ENCODE peak calls at places on chromosome 15, in five cellular contexts. C is HCT116, X is A549, Z is SK-N-SH, A is K562. K is an unnamed sample.

GRCh38 chr15:34341922-34342736 is 807 bp downstream of the NOP10 start:
- DNase-seq in C (no peak), X (no peak), Z (no peak), A (no peak), K (no peak)

GRCh38 chr15:38860253-38860652 is 295.6 kb upstream of the RASGRP1 start:
- DNase-seq in C (no peak), X (no peak), Z (no peak), A (no peak), K (no peak)

GRCh38 chr15:70095387-70096214 is 2.1 kb downstream of the TLE3 start:
- DNase-seq in C (no peak), X (no peak), Z (peak; percentile 75), A (peak; percentile 57), K (no peak)

GRCh38 chr15:90581771-90582471 is 52.2 kb downstream of the CRTC3 start:
- DNase-seq in C (no peak), X (no peak), Z (no peak), A (no peak), K (no peak)

GRCh38 chr15:94083467-94083991 is 147.8 kb upstream of the MCTP2 start:
- DNase-seq in C (no peak), X (no peak), Z (no peak), A (no peak), K (no peak)

GRCh38 chr15:77421370-77421700 is 647 bp downstream of the HMG20A start:
- DNase-seq in C (no peak), X (peak; percentile 28), Z (peak; percentile 7), A (no peak), K (no peak)

GRCh38 chr15:76274226-76274625 is 37.0 kb downstream of the ETFA start:
- DNase-seq in C (no peak), X (no peak), Z (no peak), A (no peak), K (no peak)

GRCh38 chr15:87672309-87672897 is 584.1 kb downstream of the NTRK3 start:
- DNase-seq in C (no peak), X (peak; percentile 28), Z (peak; percentile 27), A (peak; percentile 31), K (no peak)

GRCh38 chr15:31083394-31083790 is 18.1 kb downstream of the TRPM1 start:
- DNase-seq in C (no peak), X (no peak), Z (peak; percentile 54), A (no peak), K (no peak)

GRCh38 chr15:38620851-38621594 is 56.4 kb upstream of the RASGRP1 start:
- DNase-seq in C (no peak), X (no peak), Z (no peak), A (no peak), K (no peak)

GRCh38 chr15:70584838-70585706 is 178.3 kb downstream of the UACA start:
- DNase-seq in C (peak; percentile 38), X (peak; percentile 77), Z (peak; percentile 74), A (no peak), K (no peak)

GRCh38 chr15:91473894-91474293 is 373.8 kb downstream of the SV2B start:
- DNase-seq in C (no peak), X (no peak), Z (no peak), A (no peak), K (no peak)

GRCh38 chr15:98888839-98889479 is 118.6 kb downstream of the PGPEP1L start:
- DNase-seq in C (no peak), X (no peak), Z (no peak), A (no peak), K (no peak)

GRCh38 chr15:65512807-65513416 is 4.6 kb downstream of the DPP8 start:
- DNase-seq in C (no peak), X (no peak), Z (no peak), A (no peak), K (no peak)

GRCh38 chr15:100716456-100717085 is 114.2 kb downstream of the ASB7 start:
- DNase-seq in C (no peak), X (no peak), Z (no peak), A (no peak), K (no peak)

GRCh38 chr15:30062881-30063280 is 19.9 kb upstream of the GOLGA8J start:
- DNase-seq in C (no peak), X (no peak), Z (no peak), A (no peak), K (no peak)

GRCh38 chr15:50028323-50028722 is 90.7 kb downstream of the ATP8B4 start:
- DNase-seq in C (no peak), X (no peak), Z (no peak), A (no peak), K (no peak)

GRCh38 chr15:57580866-57581265 is 10.8 kb upstream of the MYZAP start:
- DNase-seq in C (no peak), X (no peak), Z (no peak), A (no peak), K (no peak)

GRCh38 chr15:45134682-45135604 is 5.1 kb downstream of the DUOX1 start:
- DNase-seq in C (no peak), X (no peak), Z (no peak), A (no peak), K (no peak)

GRCh38 chr15:42037650-42038049 is 16.8 kb upstream of the PLA2G4E start:
- DNase-seq in C (no peak), X (no peak), Z (no peak), A (no peak), K (no peak)

GRCh38 chr15:52787549-52788098 is 2.5 kb downstream of the ONECUT1 start:
- DNase-seq in C (no peak), X (no peak), Z (no peak), A (no peak), K (no peak)

GRCh38 chr15:60801336-60801735 is 322.4 kb upstream of the ICE2 start:
- DNase-seq in C (no peak), X (no peak), Z (no peak), A (no peak), K (no peak)

GRCh38 chr15:72285927-72286516 is 13.7 kb upstream of the PARP6 start:
- DNase-seq in C (peak; percentile 22), X (peak; percentile 83), Z (peak; percentile 41), A (peak; percentile 68), K (peak; percentile 56)

GRCh38 chr15:36601497-36601932 is 22.1 kb downstream of the CDIN1 start:
- DNase-seq in C (no peak), X (no peak), Z (no peak), A (no peak), K (no peak)

GRCh38 chr15:85412956-85413854 is 32.8 kb downstream of the AKAP13 start:
- DNase-seq in C (peak; percentile 88), X (peak; percentile 98), Z (peak; percentile 27), A (no peak), K (peak; percentile 78)
- H3K4me3 ChIP-seq in C (peak overlapping the region; percentile 7), X (peak overlapping the region; percentile 16), Z (no peak overlapping the region), A (no peak overlapping the region), K (no peak overlapping the region)

GRCh38 chr15:58758141-58758540 is 8.6 kb upstream of the ADAM10 start:
- DNase-seq in C (no peak), X (no peak), Z (peak; percentile 24), A (no peak), K (no peak)
- TF ChIP-seq CTCF in C (no peak), X (peak; percentile 53), Z (peak; percentile 37), A (peak; percentile 57), K (no peak)

DNA sequence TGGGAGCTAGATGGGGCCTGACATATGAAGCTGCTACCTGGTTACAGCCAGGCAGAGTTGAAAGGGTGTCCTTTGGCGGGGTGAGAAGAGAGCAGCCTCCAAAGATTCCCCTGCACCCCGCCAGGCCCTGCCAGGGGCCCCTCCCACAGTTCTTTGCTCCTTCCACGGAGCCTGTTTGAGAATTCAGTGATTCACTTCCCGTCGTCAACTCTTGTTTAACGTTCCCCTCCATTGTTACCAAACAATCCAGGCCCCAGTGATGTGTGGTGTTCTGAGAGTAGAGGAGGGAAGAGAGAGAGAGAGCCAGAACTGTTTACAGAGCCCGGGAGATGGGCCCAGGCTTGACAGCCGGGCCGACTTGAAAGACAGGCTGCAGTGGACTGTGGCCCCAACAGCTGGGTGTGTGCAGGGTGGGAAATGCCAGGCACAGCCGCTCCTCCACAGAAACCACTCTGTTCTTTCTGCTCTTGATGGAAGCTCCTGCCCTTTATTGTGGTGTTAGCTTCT is 81.5 kb downstream of the SMAD3 start:
- DNase-seq in C (no peak), X (peak; percentile 89), Z (no peak), A (no peak), K (no peak)
- TF ChIP-seq REST in C (no peak), X (no peak), Z (no peak), A (no peak), K (no peak)

GRCh38 chr15:84888639-84889038 is 4.2 kb downstream of the SLC28A1 start:
- DNase-seq in C (no peak), X (no peak), Z (no peak), A (peak; percentile 31), K (no peak)
- H3K4me3 ChIP-seq in C (no peak overlapping the region), X (no peak overlapping the region), Z (no peak overlapping the region), A (no peak overlapping the region), K (no peak overlapping the region)

GRCh38 chr15:51349156-51349844 is 7.8 kb downstream of the GLDN start:
- DNase-seq in C (no peak), X (no peak), Z (no peak), A (no peak), K (no peak)
- TF ChIP-seq CTCF in C (no peak), X (no peak), Z (no peak), A (no peak), K (no peak)

GRCh38 chr15:40871749-40872617 is 2.1 kb downstream of the RHOV start:
- DNase-seq in C (no peak), X (no peak), Z (no peak), A (peak; percentile 11), K (no peak)
- TF ChIP-seq REST in C (no peak), X (no peak), Z (no peak), A (no peak), K (no peak)